ENCODE peak calls at places on chromosomes 11 and 22, in five cellular contexts. D, P, R, B and F are unnamed samples. For H3K9me3 and H3K36me3, the result is how much of the 10 kb centered on the place peaks cover.

GRCh38 chr11:40247023-40247422 is 1212.4 kb downstream of the LRRC4C start:
- DNase-seq in D (no peak), B (no peak), P (no peak), R (no peak), F (no peak)

GRCh38 chr22:43005106-43005505 is 9.8 kb downstream of the PACSIN2 start:
- DNase-seq in P (no peak), B (no peak), R (no peak), D (no peak), F (no peak)

GRCh38 chr11:67303132-67303988 is at the start of gene SSH3:
- DNase-seq in B (peak), D (peak), P (peak), R (peak), F (peak)

GRCh38 chr22:32926600-32926999 is 125.1 kb downstream of the TIMP3 start:
- DNase-seq in R (no peak), D (no peak), B (no peak), P (no peak), F (peak)

GRCh38 chr22:27408068-27408467 is 393.5 kb downstream of the MN1 start:
- DNase-seq in B (no peak), P (no peak), D (no peak), R (no peak), F (no peak)

GRCh38 chr11:111021131-111021530 is 224.4 kb upstream of the POU2AF2 start:
- DNase-seq in R (no peak), B (no peak), D (no peak), P (no peak), F (no peak)

GRCh38 chr11:12140186-12140938 is 30.0 kb downstream of the MICAL2 start:
- DNase-seq in D (no peak), P (no peak), R (no peak), B (no peak), F (no peak)

GRCh38 chr11:1160231-1161101 is 2.7 kb downstream of the MUC5AC start:
- DNase-seq in R (peak), D (no peak), P (no peak), B (peak), F (no peak)

GRCh38 chr11:129374081-129374992 is 1.3 kb upstream of the BARX2 start:
- DNase-seq in P (no peak), R (peak), B (no peak), D (no peak), F (no peak)

GRCh38 chr22:18057568-18058209 is 20.1 kb upstream of the PEX26 start:
- DNase-seq in R (peak), D (peak), P (peak), B (peak), F (peak)
- TF ChIP-seq EP300 in R (no peak), D (peak), P (no peak), B (peak), F (no peak)

GRCh38 chr11:55791606-55792005 is 3.8 kb upstream of the OR5D14 start:
- DNase-seq in D (no peak), P (no peak), R (no peak), B (no peak), F (no peak)

GRCh38 chr11:55793321-55793720 is 2.0 kb upstream of the OR5D14 start:
- DNase-seq in D (no peak), P (no peak), R (no peak), B (no peak), F (no peak)

DNA sequence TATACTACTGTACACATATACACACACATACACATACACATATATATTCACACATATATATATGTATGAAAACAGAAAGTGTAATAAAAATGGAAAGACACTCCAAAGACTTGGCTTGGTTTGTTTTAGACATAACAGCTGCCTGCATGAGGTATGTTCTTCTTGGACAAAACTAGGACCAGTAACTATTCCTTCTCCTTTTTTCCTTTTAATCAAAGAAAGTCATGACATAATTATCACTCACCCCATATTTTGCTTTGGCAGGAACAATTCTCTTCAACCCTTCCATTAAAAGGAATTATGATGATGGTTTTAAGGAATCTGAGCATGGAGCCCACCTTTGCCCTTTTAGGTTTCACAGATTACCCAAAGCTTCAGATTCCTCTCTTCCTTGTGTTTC is at the start of gene OR5D14:
- DNase-seq in P (no peak), R (no peak), B (no peak), D (no peak), F (no peak)
- H3K9me3 ChIP-seq in P (under half), R (under half), B (under half), D (under half), F (under half)

DNA sequence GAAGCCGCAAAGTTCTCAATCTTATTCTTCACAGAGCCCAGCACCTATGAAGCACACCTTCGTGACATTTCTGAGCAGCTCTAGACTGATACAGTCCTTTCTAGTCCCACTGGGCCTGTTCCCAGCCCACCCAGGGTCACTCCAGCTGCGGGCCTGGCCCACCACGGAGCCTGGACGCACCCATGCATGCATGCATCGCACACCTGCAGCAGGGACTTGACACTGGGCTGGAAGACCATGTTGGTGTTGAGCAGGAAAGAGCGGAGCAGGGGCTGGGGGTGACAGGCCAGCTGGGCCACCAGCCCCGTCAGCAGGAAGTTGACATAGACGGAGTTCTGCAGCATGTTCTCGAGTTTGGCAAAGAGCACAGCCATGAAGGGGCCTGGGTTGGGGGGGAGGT is 9.2 kb downstream of the C11orf42 start:
- DNase-seq in P (no peak), R (no peak), B (no peak), D (no peak), F (no peak)
- H3K36me3 ChIP-seq in P (half or more), R (under half), B (half or more), D (under half), F (under half)

DNA sequence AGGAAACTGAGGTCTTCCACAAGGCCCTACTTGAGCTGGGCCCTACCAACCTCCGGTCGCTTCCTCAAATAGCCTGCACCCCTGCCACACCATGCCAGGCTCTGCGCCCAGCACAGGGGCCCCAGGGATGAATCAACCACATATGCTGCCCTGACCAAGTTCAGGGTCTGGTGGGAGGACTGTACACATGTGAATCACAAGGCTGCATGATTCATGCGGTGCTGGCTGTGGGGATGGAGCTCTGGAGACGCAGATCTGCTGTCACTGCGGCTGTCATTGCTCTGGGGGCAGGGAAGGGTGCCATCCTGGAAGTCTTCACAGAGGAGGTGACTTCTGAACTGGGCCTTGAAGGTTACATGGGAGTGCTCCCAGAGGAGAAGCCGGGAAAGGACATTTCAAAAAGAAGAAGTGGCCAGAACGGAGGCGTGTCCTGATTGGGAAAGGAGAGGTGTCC is 21.5 kb downstream of the CYTH4 start:
- DNase-seq in D (no peak), R (no peak), P (no peak), B (no peak), F (no peak)
- TF ChIP-seq EP300 in D (no peak), R (no peak), P (no peak), B (no peak), F (no peak)

GRCh38 chr22:22422629-22423112 is 85.9 kb downstream of the ZNF280B start:
- DNase-seq in P (no peak), B (peak), D (peak), R (peak), F (peak)
- H3K9me3 ChIP-seq in P (under half), B (under half), D (under half), R (under half), F (under half)

GRCh38 chr22:39435616-39436015 is 21.2 kb upstream of the MGAT3 start:
- DNase-seq in R (no peak), B (no peak), D (no peak), P (no peak), F (no peak)

GRCh38 chr22:39433476-39434242 is 23.2 kb upstream of the MGAT3 start:
- DNase-seq in R (no peak), B (no peak), P (no peak), D (no peak), F (no peak)

GRCh38 chr22:39432361-39432811 is 24.4 kb upstream of the MGAT3 start:
- DNase-seq in R (no peak), B (no peak), P (no peak), D (no peak), F (no peak)

GRCh38 chr22:39434721-39435120 is 22.1 kb upstream of the MGAT3 start:
- DNase-seq in R (no peak), D (no peak), P (no peak), B (no peak), F (no peak)

GRCh38 chr22:39434243-39434653 is 22.6 kb upstream of the MGAT3 start:
- DNase-seq in B (no peak), D (no peak), P (no peak), R (no peak), F (no peak)
- H3K36me3 ChIP-seq in B (under half), D (under half), P (under half), R (under half), F (under half)

GRCh38 chr11:37774441-37774840 is 1176.4 kb upstream of the RAG2 start:
- DNase-seq in R (no peak), D (no peak), P (no peak), B (no peak), F (no peak)

GRCh38 chr11:37770145-37770544 is 1172.1 kb upstream of the RAG2 start:
- DNase-seq in D (no peak), P (no peak), R (no peak), B (no peak), F (no peak)
- TF ChIP-seq EP300 in D (no peak), P (no peak), R (no peak), B (no peak), F (no peak)

DNA sequence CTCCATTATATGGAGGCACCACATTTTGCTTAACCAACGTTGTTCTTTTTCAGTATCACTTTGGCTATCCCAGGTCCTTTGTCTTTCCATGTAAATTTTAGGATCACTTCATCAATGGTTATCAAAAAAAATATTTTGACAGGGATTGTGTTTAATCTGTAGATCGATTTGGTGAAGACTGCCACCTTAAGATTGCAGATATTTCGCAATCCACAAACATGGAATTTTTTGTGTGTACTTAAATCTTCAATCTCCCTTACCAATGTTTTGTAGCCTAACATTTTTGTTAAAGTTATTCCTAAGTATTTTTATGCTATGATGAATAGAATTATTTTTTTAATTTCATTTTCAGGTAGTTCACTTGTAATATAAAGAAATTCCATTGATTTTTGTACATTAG is 18.6 kb downstream of the PLAAT5 start:
- DNase-seq in D (no peak), B (no peak), P (no peak), R (no peak), F (no peak)
- H3K9me3 ChIP-seq in D (under half), B (under half), P (under half), R (under half), F (under half)

DNA sequence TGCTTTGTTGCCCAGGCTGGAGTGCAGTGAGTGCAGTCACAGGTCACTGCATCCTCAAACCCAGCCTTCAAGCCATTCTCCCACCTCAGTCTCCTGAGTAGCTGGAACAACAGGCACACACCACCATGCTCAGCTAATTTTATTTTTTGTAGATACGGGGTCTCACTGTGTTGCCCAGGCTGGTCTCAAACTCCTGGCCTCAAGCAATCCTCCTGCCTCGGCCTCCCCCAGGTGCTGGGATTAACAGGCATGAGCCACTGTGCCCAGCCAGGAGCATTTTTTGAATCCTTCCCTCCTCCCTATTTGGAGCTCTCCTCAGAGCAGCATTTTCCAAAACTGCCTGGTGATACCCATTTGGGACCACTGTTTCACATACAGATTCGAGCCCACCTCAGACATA is 77.2 kb downstream of the NCAPD3 start:
- DNase-seq in P (no peak), B (no peak), R (no peak), D (no peak), F (no peak)
- H3K36me3 ChIP-seq in P (under half), B (under half), R (under half), D (under half), F (under half)

GRCh38 chr11:130653838-130654601 is 205.6 kb downstream of the ADAMTS15 start:
- DNase-seq in D (no peak), B (peak), P (peak), R (peak), F (peak)
- TF ChIP-seq EP300 in D (no peak), B (peak), P (no peak), R (no peak), F (peak)